ENCODE peak calls at places on chromosomes 3 and 15, in five cellular contexts. R is Peyer's patch, O is iPS DF 6.9, M is PC-3, L is left lung. P is an unnamed sample.

GRCh38 chr3:105387122-105387751 is 20.5 kb downstream of the ALCAM start:
- DNase-seq in R (no peak), M (peak), O (no peak), L (no peak), P (no peak)

GRCh38 chr15:23416349-23417276 is 30.4 kb downstream of the GOLGA6L2 start:
- DNase-seq in M (no peak), O (no peak), L (no peak), R (no peak), P (peak)

GRCh38 chr3:111285691-111286090 is 214.1 kb downstream of the NECTIN3 start:
- DNase-seq in M (no peak), L (no peak), R (no peak), O (no peak), P (no peak)

GRCh38 chr15:64635486-64635815 is 139.9 kb downstream of the RBPMS2 start:
- DNase-seq in R (no peak), O (no peak), L (no peak), M (no peak), P (no peak)

GRCh38 chr3:53259427-53260259 is 3.8 kb upstream of the TKT start:
- DNase-seq in L (no peak), M (no peak), R (no peak), O (no peak), P (peak)

GRCh38 chr15:43169888-43170287 is 15.3 kb upstream of the CCNDBP1 start:
- DNase-seq in O (no peak), L (no peak), M (peak), R (no peak), P (no peak)

GRCh38 chr15:31349233-31350141 is 22.9 kb downstream of the KLF13 start:
- DNase-seq in O (no peak), L (no peak), M (no peak), R (no peak), P (no peak)

GRCh38 chr15:58086479-58086878 is 21.0 kb upstream of the ALDH1A2 start:
- DNase-seq in R (no peak), M (peak), L (no peak), O (no peak), P (no peak)

GRCh38 chr3:179852117-179852886 is 184.4 kb downstream of the PEX5L start:
- DNase-seq in R (no peak), O (no peak), L (no peak), M (peak), P (no peak)

GRCh38 chr3:94009612-94010011 is 18.8 kb downstream of the STX19 start:
- DNase-seq in R (no peak), O (no peak), L (no peak), M (no peak), P (no peak)

GRCh38 chr15:77909131-77909940 is 168.2 kb downstream of the TBC1D2B start:
- DNase-seq in M (no peak), O (no peak), L (no peak), R (peak), P (peak)

GRCh38 chr3:169579086-169579485 is 84.4 kb downstream of the MECOM start:
- DNase-seq in L (no peak), O (no peak), M (no peak), R (no peak), P (no peak)

GRCh38 chr3:37862712-37863551 is 1.3 kb downstream of the CTDSPL start:
- DNase-seq in O (no peak), L (no peak), R (no peak), M (no peak), P (no peak)

GRCh38 chr3:113092746-113093145 is 102.0 kb downstream of the GTPBP8 start:
- DNase-seq in O (no peak), R (no peak), L (no peak), M (no peak), P (no peak)

GRCh38 chr3:196524527-196524926 is 9.4 kb upstream of the SMCO1 start:
- DNase-seq in O (no peak), L (no peak), R (no peak), M (peak), P (no peak)

GRCh38 chr3:39118079-39118478 is 10.6 kb downstream of the TTC21A start:
- DNase-seq in L (no peak), O (no peak), R (no peak), M (no peak), P (no peak)

GRCh38 chr15:45129651-45130129 is at the start of the genes DUOX1 and DUOXA1:
- DNase-seq in O (no peak), R (peak), L (peak), M (no peak), P (peak)

GRCh38 chr15:47718474-47719440 is 1.5 kb downstream of the SEMA6D start:
- DNase-seq in R (peak), L (peak), M (peak), O (no peak), P (no peak)

GRCh38 chr3:141955163-141955562 is 78.7 kb downstream of the ATP1B3 start:
- DNase-seq in R (no peak), O (no peak), L (no peak), M (no peak), P (no peak)
- H3K4me3 ChIP-seq in R (no peak), O (no peak), L (no peak), M (no peak), P (no peak)

GRCh38 chr3:197936819-197937384 is 13.1 kb upstream of the RPL35A start:
- DNase-seq in M (no peak), L (no peak), R (no peak), O (no peak), P (no peak)
- H3K27ac ChIP-seq in M (no peak), L (no peak), R (no peak), O (no peak), P (no peak)

DNA sequence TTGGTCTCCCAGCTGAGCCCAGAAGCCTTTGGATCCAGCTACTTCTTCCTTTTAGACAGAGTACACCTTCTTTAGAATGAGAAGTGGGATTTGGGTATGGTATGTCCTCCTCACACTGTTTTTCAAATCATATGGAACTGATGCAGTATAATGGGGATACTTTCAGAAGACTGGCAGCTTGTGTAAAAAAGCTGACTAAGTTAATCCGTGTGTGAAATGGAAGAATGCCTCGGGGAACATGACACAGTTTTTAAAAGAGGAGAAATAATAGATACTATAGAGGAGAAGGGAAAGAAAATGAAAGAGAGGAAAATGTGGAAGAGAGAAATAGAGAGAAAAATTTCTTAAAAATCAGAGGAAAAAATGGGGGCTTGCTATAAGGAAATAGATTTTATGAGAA is 47.7 kb downstream of the TUSC7 start:
- DNase-seq in M (no peak), R (no peak), L (no peak), O (no peak), P (no peak)
- H3K4me3 ChIP-seq in M (no peak), R (no peak), L (no peak), O (no peak), P (no peak)

DNA sequence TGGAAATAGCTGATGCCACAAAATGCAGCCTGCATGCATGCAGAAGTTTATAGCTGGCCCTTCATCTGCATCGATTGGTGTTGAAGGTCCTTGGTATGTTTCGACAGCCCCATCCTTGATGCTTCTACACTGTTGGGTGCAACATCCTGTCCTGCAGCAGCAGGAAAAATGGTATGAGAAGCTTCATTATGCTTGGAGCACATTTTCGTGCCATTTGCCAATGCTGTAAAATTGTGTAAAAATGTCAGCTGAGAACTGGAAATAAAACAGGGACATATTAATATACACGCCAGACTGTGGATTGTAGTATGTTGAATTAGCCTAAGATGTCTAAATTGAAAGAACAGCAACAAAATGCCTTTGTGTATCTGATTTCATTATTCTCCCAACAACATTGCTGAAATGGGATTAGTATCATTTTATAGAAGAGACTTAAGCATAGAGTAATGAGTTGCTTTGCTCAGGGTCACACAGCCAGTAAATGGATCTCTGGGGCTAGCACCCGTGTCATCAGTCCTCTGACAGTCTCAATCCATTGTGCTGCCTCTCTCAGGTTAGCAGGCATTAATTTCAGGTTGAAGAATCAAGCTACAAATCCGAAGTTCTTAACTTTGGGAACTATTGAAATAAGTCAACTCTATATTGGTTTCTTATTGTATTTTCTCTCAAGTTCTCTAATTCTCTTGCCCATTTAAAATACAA is 189.4 kb downstream of the MBNL1 start:
- DNase-seq in R (no peak), L (no peak), M (no peak), O (no peak), P (no peak)
- H3K27ac ChIP-seq in R (no peak), L (peak), M (no peak), O (no peak), P (no peak)

GRCh38 chr3:141739731-141740130 is 1.6 kb downstream of the RNF7 start:
- DNase-seq in O (no peak), L (no peak), M (no peak), R (no peak), P (no peak)
- H3K4me3 ChIP-seq in O (no peak), L (peak), M (peak), R (peak), P (peak)

DNA sequence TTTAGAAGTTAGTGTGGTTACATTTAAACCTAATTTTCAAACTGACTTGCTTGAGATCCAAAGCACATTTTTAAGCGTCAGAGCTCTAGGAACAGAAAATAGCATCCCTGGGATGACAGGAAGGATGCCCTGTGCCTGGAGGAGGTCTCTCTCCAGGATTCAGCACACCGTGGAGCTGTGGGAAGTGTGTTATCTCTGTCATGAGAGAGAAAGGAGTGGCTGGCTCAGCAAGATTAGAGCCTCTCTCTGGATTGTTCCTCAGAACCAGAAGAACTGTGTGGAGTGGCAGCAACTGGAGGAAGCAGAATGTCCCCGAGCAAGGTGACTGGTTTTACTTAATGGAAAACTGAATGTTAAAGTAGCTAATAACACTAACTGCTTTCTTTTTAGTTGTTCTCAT is 233.6 kb upstream of the TGFBR2 start:
- DNase-seq in O (no peak), R (no peak), M (no peak), L (no peak), P (no peak)
- H3K27ac ChIP-seq in O (no peak), R (no peak), M (no peak), L (no peak), P (no peak)

DNA sequence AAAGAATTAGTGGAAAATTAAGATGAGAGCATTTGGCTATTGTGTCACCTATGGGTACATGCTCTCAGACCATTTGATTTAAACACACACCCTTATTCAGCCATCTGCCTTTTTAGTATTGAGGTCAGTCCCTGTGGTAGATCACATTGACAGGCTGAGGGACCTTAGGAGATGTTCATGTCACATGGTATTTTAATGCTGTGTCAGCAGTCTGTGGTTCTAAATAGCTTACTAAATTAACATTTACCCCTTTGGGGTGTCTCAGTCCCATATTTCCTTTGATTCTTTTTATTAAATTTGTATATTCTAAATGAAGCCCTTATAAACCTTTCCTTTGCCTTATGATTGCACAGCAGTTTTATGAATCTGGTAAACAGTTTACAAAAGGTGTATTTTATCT is 2.3 kb downstream of the RBM5 start:
- DNase-seq in L (no peak), O (no peak), R (no peak), M (no peak), P (no peak)
- H3K4me3 ChIP-seq in L (peak), O (no peak), R (no peak), M (peak), P (no peak)

DNA sequence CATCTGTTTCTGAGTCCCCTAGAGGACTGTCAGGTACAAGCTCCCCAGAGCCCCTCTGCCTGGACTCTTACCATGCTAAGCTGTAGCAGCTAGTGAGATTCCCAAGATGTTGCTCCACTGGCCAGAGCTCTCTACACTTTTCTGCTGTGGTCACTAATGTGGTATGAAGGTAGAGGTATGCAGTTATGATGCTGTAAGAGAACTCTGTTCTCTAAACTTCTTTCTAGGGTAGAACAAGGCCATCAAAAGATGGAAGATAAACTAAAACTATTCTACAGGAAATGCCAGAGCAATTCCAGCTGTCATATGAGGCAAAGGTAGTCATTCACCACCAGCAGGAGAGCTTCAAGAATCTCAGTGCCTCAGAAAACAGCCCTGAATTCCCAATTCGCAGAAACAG is 517.4 kb upstream of the ARRDC4 start:
- DNase-seq in R (no peak), O (no peak), L (no peak), M (no peak), P (no peak)
- H3K27ac ChIP-seq in R (no peak), O (no peak), L (no peak), M (no peak), P (no peak)